ENCODE peak calls at places on chromosomes 1 and 21, in nine cellular contexts. I, F, C, H, Q, B, O, S and E are unnamed samples.

GRCh38 chr1:35568975-35569395 is 4.1 kb upstream of the TFAP2E start:
- DNase-seq in I (no peak), F (no peak), C (no peak), H (peak; percentile 47), Q (peak; percentile 60), B (peak; percentile 61), O (no peak), S (peak; percentile 74), E (peak; percentile 71)

GRCh38 chr1:67213164-67213563 is 46.9 kb downstream of the IL23R start:
- DNase-seq in I (no peak), F (no peak), C (no peak), H (no peak), Q (peak; percentile 24), B (no peak), O (no peak), S (peak; percentile 49), E (peak; percentile 17)

GRCh38 chr1:68725353-68725752 is 228.5 kb upstream of the DEPDC1 start:
- DNase-seq in I (no peak), F (no peak), C (no peak), H (no peak), Q (no peak), B (peak; percentile 16), O (no peak), S (peak; percentile 50), E (no peak)

GRCh38 chr1:234989019-234989418 is 139.6 kb downstream of the TOMM20 start:
- DNase-seq in I (no peak), F (no peak), C (no peak), H (no peak), Q (no peak), B (no peak), O (no peak), S (no peak), E (no peak)

GRCh38 chr21:31298618-31299269 is 45.3 kb downstream of the TIAM1 start:
- DNase-seq in I (no peak), F (no peak), C (no peak), H (no peak), Q (no peak), B (peak; percentile 76), O (no peak), S (no peak), E (peak; percentile 65)

GRCh38 chr1:58816072-58816746 is 32.4 kb upstream of the JUN start:
- DNase-seq in I (peak; percentile 39), F (peak; percentile 58), C (peak; percentile 70), H (peak; percentile 79), Q (peak; percentile 87), B (peak; percentile 93), O (peak; percentile 77), S (peak; percentile 84), E (peak; percentile 90)

GRCh38 chr1:37807220-37807554 is 403 bp upstream of the C1orf122 start:
- DNase-seq in I (no peak), F (no peak), C (no peak), H (no peak), Q (no peak), B (no peak), O (no peak), S (no peak), E (no peak)

GRCh38 chr1:151829352-151830046 is 2.1 kb downstream of the RORC start:
- DNase-seq in I (no peak), F (no peak), C (no peak), H (no peak), Q (no peak), B (no peak), O (no peak), S (no peak), E (no peak)

GRCh38 chr1:98662354-98662665 is 789 bp downstream of the SNX7 start:
- DNase-seq in I (no peak), F (no peak), C (peak; percentile 10), H (no peak), Q (no peak), B (no peak), O (no peak), S (no peak), E (no peak)

GRCh38 chr1:16112558-16113555 is 39.4 kb upstream of the FAM131C start:
- DNase-seq in I (no peak), F (no peak), C (no peak), H (no peak), Q (peak; percentile 56), B (peak; percentile 35), O (no peak), S (peak; percentile 87), E (no peak)

GRCh38 chr1:25011966-25012625 is 82.0 kb upstream of the RUNX3 start:
- DNase-seq in I (no peak), F (no peak), C (no peak), H (no peak), Q (no peak), B (no peak), O (no peak), S (no peak), E (no peak)

DNA sequence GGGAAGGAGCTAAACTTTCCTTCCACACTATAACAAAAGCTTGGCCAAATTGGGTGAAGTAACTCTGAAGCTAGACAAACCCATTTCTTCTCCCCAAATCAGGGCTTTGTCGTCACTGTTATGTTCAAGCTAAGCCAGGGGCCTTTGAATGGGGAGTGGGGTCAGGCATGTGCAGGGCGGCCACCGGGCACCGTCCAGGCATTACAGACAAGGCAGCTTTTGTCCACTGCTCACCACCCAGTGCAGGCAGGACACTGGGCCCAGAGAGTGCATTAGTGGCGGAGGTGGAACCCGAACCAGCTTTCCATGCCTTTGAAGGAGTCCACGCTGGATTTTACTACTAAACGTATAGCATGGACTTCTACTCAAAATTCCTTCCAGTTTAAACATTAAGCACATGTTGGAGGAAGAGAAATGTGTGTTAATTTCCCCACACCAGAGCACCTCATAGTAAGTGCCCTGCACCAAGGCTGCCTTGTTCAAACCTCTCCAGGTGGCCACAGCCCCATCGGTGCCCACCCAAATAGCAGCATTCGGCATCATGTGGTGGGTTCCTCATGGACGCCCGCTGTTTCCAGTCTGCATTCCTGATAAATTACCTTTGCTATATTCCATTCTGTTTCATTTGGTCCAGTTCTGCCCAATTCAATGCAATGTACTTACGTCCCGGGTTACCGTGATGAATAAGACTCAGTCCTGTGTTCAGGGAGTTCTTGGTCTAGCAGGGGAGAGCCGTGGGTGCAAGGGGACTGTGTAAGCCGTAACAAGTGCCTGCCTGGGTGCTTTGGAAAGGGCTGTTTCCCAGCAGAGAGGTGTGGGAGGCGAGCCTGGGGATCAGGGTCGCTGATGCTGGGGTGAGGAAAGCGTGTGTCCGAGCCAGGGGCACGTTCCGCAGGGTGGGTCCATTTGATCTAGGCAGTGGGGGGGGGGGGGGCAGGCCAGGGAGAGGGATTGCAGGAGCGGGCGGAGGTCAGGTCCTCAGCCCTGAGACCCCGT is 1.7 kb downstream of the UBASH3A start:
- DNase-seq in I (no peak), F (no peak), C (no peak), H (no peak), Q (no peak), B (no peak), O (no peak), S (no peak), E (no peak)
- H3K4me3 ChIP-seq in I (no peak overlapping the region), F (peak overlapping the region; percentile 28), C (no peak overlapping the region), H (peak overlapping the region; percentile 86), Q (no peak overlapping the region), B (no peak overlapping the region), O (no peak overlapping the region), S (no peak overlapping the region), E (no peak overlapping the region)

GRCh38 chr1:54052470-54052933 is 502 bp downstream of the TMEM59 start:
- DNase-seq in I (no peak), F (no peak), C (no peak), H (peak; percentile 43), Q (peak; percentile 78), B (peak; percentile 59), O (no peak), S (peak; percentile 55), E (peak; percentile 15)

GRCh38 chr1:54051936-54052469 is 1.0 kb downstream of the TMEM59 start:
- DNase-seq in I (no peak), F (no peak), C (no peak), H (no peak), Q (peak; percentile 10), B (peak; percentile 14), O (no peak), S (no peak), E (peak; percentile 58)

GRCh38 chr1:54053745-54054437 is 483 bp downstream of the TCEANC2 start:
- DNase-seq in I (no peak), F (no peak), C (no peak), H (no peak), Q (peak; percentile 33), B (peak; percentile 20), O (no peak), S (no peak), E (peak; percentile 25)

GRCh38 chr1:54052934-54053744 is at the start of the genes TCEANC2 and TMEM59:
- DNase-seq in I (peak; percentile 98), F (peak; percentile 95), C (peak; percentile 98), H (peak; percentile 95), Q (peak; percentile 99), B (peak; percentile 99), O (peak; percentile 94), S (peak; percentile 97), E (peak; percentile 98)

DNA sequence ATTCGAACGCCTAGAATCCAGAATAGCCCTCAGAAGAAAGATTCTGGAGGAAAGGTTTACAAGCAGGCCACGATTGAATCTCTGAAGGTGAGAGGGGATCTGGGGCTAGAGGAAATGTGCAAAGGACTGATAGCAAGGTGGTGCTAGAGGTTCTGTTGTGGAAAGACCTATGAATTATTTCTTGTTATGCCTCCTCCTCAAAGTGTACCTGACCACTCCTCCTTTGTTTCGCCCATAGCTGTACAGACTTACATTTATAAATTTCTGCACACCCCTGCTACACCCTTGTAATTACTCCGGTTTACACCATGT is 986 bp downstream of the TCEANC2 start:
- DNase-seq in I (no peak), F (no peak), C (no peak), H (no peak), Q (no peak), B (no peak), O (no peak), S (no peak), E (no peak)
- H3K4me3 ChIP-seq in I (no peak overlapping the region), F (peak overlapping the region; percentile 84), C (peak overlapping the region; percentile 96), H (peak overlapping the region; percentile 93), Q (peak overlapping the region; percentile 91), B (peak overlapping the region; percentile 93), O (peak overlapping the region; percentile 59), S (peak overlapping the region; percentile 81), E (peak overlapping the region; percentile 68)

GRCh38 chr1:65310078-65310587 is 790 bp downstream of the DNAJC6 start:
- DNase-seq in I (no peak), F (no peak), C (no peak), H (no peak), Q (no peak), B (no peak), O (no peak), S (no peak), E (no peak)
- H3K4me3 ChIP-seq in I (peak overlapping the region; percentile 54), F (peak overlapping the region; percentile 60), C (no peak overlapping the region), H (no peak overlapping the region), Q (peak overlapping the region; percentile 29), B (peak overlapping the region; percentile 31), O (no peak overlapping the region), S (peak overlapping the region; percentile 61), E (no peak overlapping the region)

DNA sequence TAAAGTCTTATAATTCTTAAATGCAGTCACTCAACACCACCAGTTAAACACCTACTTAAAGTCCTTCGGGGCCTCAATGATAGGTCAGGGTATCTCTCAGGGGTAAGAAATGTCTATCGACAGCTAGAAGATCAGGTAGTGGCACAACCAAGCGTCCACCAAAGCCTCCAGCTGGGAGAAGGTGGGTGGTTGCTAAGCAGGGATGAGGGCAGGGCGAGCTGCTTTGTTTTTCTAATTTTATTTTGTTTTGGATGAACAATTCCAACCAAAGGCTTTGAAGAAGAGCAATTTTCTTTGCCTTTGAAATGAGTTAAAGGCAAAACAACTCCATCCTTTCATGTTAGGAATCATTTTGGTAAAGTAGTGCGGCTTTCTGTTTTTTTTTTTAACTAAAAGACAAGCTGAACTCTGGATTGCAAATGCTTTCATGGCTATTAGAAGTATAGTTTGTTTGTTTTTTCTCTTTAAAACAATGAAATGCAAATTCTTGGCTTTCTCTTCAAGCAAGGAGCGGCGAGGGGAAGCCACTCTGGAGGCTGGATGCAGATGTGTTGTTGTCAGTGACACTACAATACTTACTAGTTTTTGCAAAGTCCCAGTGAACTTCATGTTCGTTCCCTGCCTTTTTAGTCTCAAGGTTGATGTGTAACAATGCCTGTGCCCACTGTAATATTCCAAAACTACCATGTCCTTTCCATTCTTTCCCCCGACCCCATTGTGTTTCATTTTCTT is 106.0 kb downstream of the MRPS6 start:
- DNase-seq in I (no peak), F (no peak), C (no peak), H (no peak), Q (no peak), B (no peak), O (no peak), S (no peak), E (no peak)
- H3K4me3 ChIP-seq in I (no peak overlapping the region), F (no peak overlapping the region), C (no peak overlapping the region), H (no peak overlapping the region), Q (no peak overlapping the region), B (no peak overlapping the region), O (no peak overlapping the region), S (no peak overlapping the region), E (no peak overlapping the region)